ENCODE peak calls at places on chromosomes 12 and 14, in nine cellular contexts. One of them, this sample, is unnamed.

GRCh38 chr14:103718572-103718971 is 3.0 kb downstream of the ZFYVE21 start:
- DNase-seq in CD8-positive, alpha-beta memory T cell: no peak
- DNase-seq in PC-3: no peak
- DNase-seq in left lung: no peak
- DNase-seq in aorta: no peak
- DNase-seq in Peyer's patch: no peak
- DNase-seq in neuronal stem cell: no peak
- DNase-seq in mucosa of descending colon: no peak
- DNase-seq in body of pancreas: no peak
- DNase-seq in this sample: no peak

GRCh38 chr12:121826318-121826954 is 22.6 kb downstream of the SETD1B start:
- DNase-seq in aorta: no peak
- DNase-seq in mucosa of descending colon: no peak
- DNase-seq in PC-3: no peak
- DNase-seq in CD8-positive, alpha-beta memory T cell: no peak
- DNase-seq in body of pancreas: no peak
- DNase-seq in left lung: no peak
- DNase-seq in neuronal stem cell: no peak
- DNase-seq in Peyer's patch: no peak
- DNase-seq in this sample: no peak

GRCh38 chr14:95264271-95264973 is 55.3 kb downstream of the CLMN start:
- DNase-seq in CD8-positive, alpha-beta memory T cell: no peak
- DNase-seq in PC-3: no peak
- DNase-seq in aorta: no peak
- DNase-seq in body of pancreas: no peak
- DNase-seq in Peyer's patch: no peak
- DNase-seq in left lung: no peak
- DNase-seq in neuronal stem cell: no peak
- DNase-seq in mucosa of descending colon: no peak
- DNase-seq in this sample: no peak

GRCh38 chr14:32933623-32933942 is 5.1 kb upstream of the NPAS3 start:
- DNase-seq in mucosa of descending colon: no peak
- DNase-seq in CD8-positive, alpha-beta memory T cell: no peak
- DNase-seq in neuronal stem cell: peak; percentile 48
- DNase-seq in body of pancreas: no peak
- DNase-seq in PC-3: peak; percentile 51
- DNase-seq in Peyer's patch: no peak
- DNase-seq in left lung: no peak
- DNase-seq in aorta: no peak
- DNase-seq in this sample: no peak

GRCh38 chr12:113262710-113263109 is 41.4 kb downstream of the TPCN1 start:
- DNase-seq in mucosa of descending colon: no peak
- DNase-seq in Peyer's patch: no peak
- DNase-seq in PC-3: no peak
- DNase-seq in left lung: no peak
- DNase-seq in aorta: no peak
- DNase-seq in CD8-positive, alpha-beta memory T cell: no peak
- DNase-seq in body of pancreas: peak; percentile 39
- DNase-seq in neuronal stem cell: no peak
- DNase-seq in this sample: no peak

GRCh38 chr12:94663702-94664101 is 13.3 kb upstream of the TMCC3 start:
- DNase-seq in mucosa of descending colon: no peak
- DNase-seq in body of pancreas: no peak
- DNase-seq in aorta: no peak
- DNase-seq in CD8-positive, alpha-beta memory T cell: no peak
- DNase-seq in PC-3: no peak
- DNase-seq in neuronal stem cell: no peak
- DNase-seq in left lung: no peak
- DNase-seq in Peyer's patch: no peak
- DNase-seq in this sample: no peak

GRCh38 chr12:79689041-79689476 is 1.7 kb downstream of the PAWR start:
- DNase-seq in left lung: no peak
- DNase-seq in CD8-positive, alpha-beta memory T cell: no peak
- DNase-seq in mucosa of descending colon: no peak
- DNase-seq in body of pancreas: no peak
- DNase-seq in neuronal stem cell: no peak
- DNase-seq in aorta: no peak
- DNase-seq in Peyer's patch: no peak
- DNase-seq in PC-3: peak; percentile 38
- DNase-seq in this sample: no peak

GRCh38 chr12:48817957-48818830 is at the start of gene CACNB3:
- DNase-seq in CD8-positive, alpha-beta memory T cell: peak; percentile 76
- DNase-seq in PC-3: peak; percentile 51
- DNase-seq in left lung: peak; percentile 94
- DNase-seq in body of pancreas: peak; percentile 67
- DNase-seq in neuronal stem cell: peak; percentile 71
- DNase-seq in aorta: peak; percentile 84
- DNase-seq in Peyer's patch: peak; percentile 86
- DNase-seq in mucosa of descending colon: peak; percentile 83
- DNase-seq in this sample: peak; percentile 65

GRCh38 chr12:46921754-46922113 is 95.9 kb upstream of the SLC38A4 start:
- DNase-seq in PC-3: peak; percentile 17
- DNase-seq in aorta: no peak
- DNase-seq in Peyer's patch: no peak
- DNase-seq in mucosa of descending colon: no peak
- DNase-seq in CD8-positive, alpha-beta memory T cell: no peak
- DNase-seq in neuronal stem cell: no peak
- DNase-seq in body of pancreas: no peak
- DNase-seq in left lung: no peak
- DNase-seq in this sample: no peak

GRCh38 chr12:55850893-55851292 is 8.2 kb upstream of the MMP19 start:
- DNase-seq in Peyer's patch: no peak
- DNase-seq in aorta: no peak
- DNase-seq in PC-3: no peak
- DNase-seq in CD8-positive, alpha-beta memory T cell: no peak
- DNase-seq in left lung: no peak
- DNase-seq in mucosa of descending colon: no peak
- DNase-seq in body of pancreas: no peak
- DNase-seq in neuronal stem cell: no peak
- DNase-seq in this sample: no peak

GRCh38 chr14:100605706-100606686 is 18.8 kb upstream of the BEGAIN start:
- DNase-seq in PC-3: no peak
- DNase-seq in CD8-positive, alpha-beta memory T cell: no peak
- DNase-seq in body of pancreas: no peak
- DNase-seq in neuronal stem cell: no peak
- DNase-seq in mucosa of descending colon: no peak
- DNase-seq in aorta: no peak
- DNase-seq in Peyer's patch: peak; percentile 24
- DNase-seq in left lung: no peak
- DNase-seq in this sample: no peak

GRCh38 chr14:70000601-70001000 is 121.4 kb downstream of the SMOC1 start:
- DNase-seq in left lung: no peak
- DNase-seq in body of pancreas: no peak
- DNase-seq in aorta: no peak
- DNase-seq in Peyer's patch: no peak
- DNase-seq in PC-3: no peak
- DNase-seq in neuronal stem cell: no peak
- DNase-seq in CD8-positive, alpha-beta memory T cell: no peak
- DNase-seq in mucosa of descending colon: no peak
- DNase-seq in this sample: no peak

GRCh38 chr12:53952871-53953734 is 1.6 kb upstream of the HOXC12 start:
- DNase-seq in CD8-positive, alpha-beta memory T cell: no peak
- DNase-seq in mucosa of descending colon: no peak
- DNase-seq in PC-3: peak; percentile 55
- DNase-seq in neuronal stem cell: no peak
- DNase-seq in aorta: no peak
- DNase-seq in left lung: peak; percentile 67
- DNase-seq in body of pancreas: no peak
- DNase-seq in Peyer's patch: no peak
- DNase-seq in this sample: no peak

GRCh38 chr12:7327913-7328312 is 24.0 kb downstream of the ACSM4 start:
- DNase-seq in aorta: no peak
- DNase-seq in left lung: no peak
- DNase-seq in CD8-positive, alpha-beta memory T cell: no peak
- DNase-seq in mucosa of descending colon: no peak
- DNase-seq in body of pancreas: no peak
- DNase-seq in PC-3: no peak
- DNase-seq in neuronal stem cell: no peak
- DNase-seq in Peyer's patch: no peak
- DNase-seq in this sample: no peak

GRCh38 chr14:94203473-94204210 is 29.5 kb downstream of the PPP4R4 start:
- DNase-seq in body of pancreas: no peak
- DNase-seq in CD8-positive, alpha-beta memory T cell: no peak
- DNase-seq in left lung: no peak
- DNase-seq in PC-3: no peak
- DNase-seq in mucosa of descending colon: no peak
- DNase-seq in aorta: no peak
- DNase-seq in neuronal stem cell: no peak
- DNase-seq in Peyer's patch: no peak
- DNase-seq in this sample: no peak

GRCh38 chr14:100738269-100738691 is 11.6 kb downstream of the DLK1 start:
- DNase-seq in left lung: peak; percentile 61
- DNase-seq in neuronal stem cell: no peak
- DNase-seq in body of pancreas: no peak
- DNase-seq in mucosa of descending colon: no peak
- DNase-seq in CD8-positive, alpha-beta memory T cell: no peak
- DNase-seq in PC-3: no peak
- DNase-seq in Peyer's patch: no peak
- DNase-seq in aorta: peak; percentile 22
- DNase-seq in this sample: no peak

GRCh38 chr14:71833476-71833875 is 98.8 kb upstream of the RGS6 start:
- DNase-seq in mucosa of descending colon: peak; percentile 55
- DNase-seq in left lung: no peak
- DNase-seq in neuronal stem cell: no peak
- DNase-seq in body of pancreas: no peak
- DNase-seq in PC-3: no peak
- DNase-seq in CD8-positive, alpha-beta memory T cell: no peak
- DNase-seq in aorta: no peak
- DNase-seq in Peyer's patch: no peak
- DNase-seq in this sample: no peak

GRCh38 chr14:71834308-71835204 is 97.7 kb upstream of the RGS6 start:
- DNase-seq in neuronal stem cell: no peak
- DNase-seq in aorta: no peak
- DNase-seq in body of pancreas: no peak
- DNase-seq in mucosa of descending colon: no peak
- DNase-seq in left lung: no peak
- DNase-seq in PC-3: peak; percentile 56
- DNase-seq in Peyer's patch: no peak
- DNase-seq in CD8-positive, alpha-beta memory T cell: no peak
- DNase-seq in this sample: no peak
- H3K9me3 ChIP-seq in neuronal stem cell: no peaks in the 10 kb centered on the region
- H3K9me3 ChIP-seq in aorta: peaks cover 2% of the 10 kb centered on the region
- H3K9me3 ChIP-seq in body of pancreas: no peaks in the 10 kb centered on the region
- H3K9me3 ChIP-seq in mucosa of descending colon: no peaks in the 10 kb centered on the region
- H3K9me3 ChIP-seq in left lung: no peaks in the 10 kb centered on the region
- H3K9me3 ChIP-seq in PC-3: peaks cover 6% of the 10 kb centered on the region
- H3K9me3 ChIP-seq in Peyer's patch: no peaks in the 10 kb centered on the region
- H3K9me3 ChIP-seq in CD8-positive, alpha-beta memory T cell: no peaks in the 10 kb centered on the region
- H3K9me3 ChIP-seq in this sample: peaks cover 3% of the 10 kb centered on the region

DNA sequence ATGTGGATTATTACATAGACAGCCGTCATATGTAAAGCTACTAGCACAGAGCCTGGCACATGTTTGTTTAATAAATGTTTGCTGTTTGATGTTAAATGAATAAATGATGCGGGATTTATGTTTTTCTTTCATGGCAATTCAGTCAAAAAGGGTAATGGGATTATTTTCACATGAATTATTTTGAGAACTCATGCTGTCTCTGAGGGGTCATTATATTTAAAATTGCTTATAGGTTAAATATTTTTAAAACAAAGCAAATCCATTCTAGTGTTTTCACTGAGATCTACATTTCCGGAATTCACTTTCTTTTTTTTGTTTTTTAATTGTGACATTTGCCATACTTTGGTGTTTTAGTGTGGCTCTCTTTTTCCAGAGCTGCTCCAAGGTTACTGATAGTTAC is 5.3 kb downstream of the RAB21 start:
- DNase-seq in neuronal stem cell: no peak
- DNase-seq in mucosa of descending colon: no peak
- DNase-seq in CD8-positive, alpha-beta memory T cell: no peak
- DNase-seq in aorta: no peak
- DNase-seq in left lung: no peak
- DNase-seq in PC-3: no peak
- DNase-seq in body of pancreas: no peak
- DNase-seq in Peyer's patch: no peak
- DNase-seq in this sample: no peak
- H3K9me3 ChIP-seq in neuronal stem cell: peaks cover 65% of the 10 kb centered on the region
- H3K9me3 ChIP-seq in mucosa of descending colon: peaks cover 13% of the 10 kb centered on the region
- H3K9me3 ChIP-seq in CD8-positive, alpha-beta memory T cell: peaks cover 8% of the 10 kb centered on the region
- H3K9me3 ChIP-seq in aorta: no peaks in the 10 kb centered on the region
- H3K9me3 ChIP-seq in left lung: no peaks in the 10 kb centered on the region
- H3K9me3 ChIP-seq in PC-3: peaks cover 6% of the 10 kb centered on the region
- H3K9me3 ChIP-seq in body of pancreas: no peaks in the 10 kb centered on the region
- H3K9me3 ChIP-seq in Peyer's patch: no peaks in the 10 kb centered on the region
- H3K9me3 ChIP-seq in this sample: peaks cover 12% of the 10 kb centered on the region

DNA sequence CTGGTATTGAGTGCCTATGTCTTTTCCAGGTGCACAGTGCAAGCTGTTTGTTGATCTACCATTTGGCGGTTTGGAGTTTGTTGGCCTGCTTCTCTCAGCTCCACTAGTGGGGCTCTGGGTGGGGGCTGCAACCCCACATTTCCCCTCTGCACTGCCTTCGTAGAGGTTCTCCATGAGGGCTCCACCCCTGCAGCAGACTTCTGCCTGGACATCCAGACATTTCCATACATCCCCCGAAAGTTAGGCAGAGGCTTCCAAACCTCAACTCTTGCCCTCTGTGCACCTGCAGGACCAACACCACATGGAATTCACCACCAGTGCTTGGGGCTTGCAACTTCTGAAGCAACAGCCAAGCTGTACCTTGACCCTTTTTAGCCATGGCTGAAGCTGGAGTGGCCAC is 1024.1 kb downstream of the TMTC2 start:
- DNase-seq in Peyer's patch: no peak
- DNase-seq in left lung: no peak
- DNase-seq in CD8-positive, alpha-beta memory T cell: no peak
- DNase-seq in neuronal stem cell: no peak
- DNase-seq in body of pancreas: no peak
- DNase-seq in mucosa of descending colon: no peak
- DNase-seq in PC-3: no peak
- DNase-seq in aorta: no peak
- DNase-seq in this sample: no peak
- H3K9me3 ChIP-seq in Peyer's patch: no peaks in the 10 kb centered on the region
- H3K9me3 ChIP-seq in left lung: no peaks in the 10 kb centered on the region
- H3K9me3 ChIP-seq in CD8-positive, alpha-beta memory T cell: no peaks in the 10 kb centered on the region
- H3K9me3 ChIP-seq in neuronal stem cell: peaks cover 18% of the 10 kb centered on the region
- H3K9me3 ChIP-seq in body of pancreas: no peaks in the 10 kb centered on the region
- H3K9me3 ChIP-seq in mucosa of descending colon: peaks cover 30% of the 10 kb centered on the region
- H3K9me3 ChIP-seq in PC-3: peaks cover 18% of the 10 kb centered on the region
- H3K9me3 ChIP-seq in aorta: no peaks in the 10 kb centered on the region
- H3K9me3 ChIP-seq in this sample: no peaks in the 10 kb centered on the region

DNA sequence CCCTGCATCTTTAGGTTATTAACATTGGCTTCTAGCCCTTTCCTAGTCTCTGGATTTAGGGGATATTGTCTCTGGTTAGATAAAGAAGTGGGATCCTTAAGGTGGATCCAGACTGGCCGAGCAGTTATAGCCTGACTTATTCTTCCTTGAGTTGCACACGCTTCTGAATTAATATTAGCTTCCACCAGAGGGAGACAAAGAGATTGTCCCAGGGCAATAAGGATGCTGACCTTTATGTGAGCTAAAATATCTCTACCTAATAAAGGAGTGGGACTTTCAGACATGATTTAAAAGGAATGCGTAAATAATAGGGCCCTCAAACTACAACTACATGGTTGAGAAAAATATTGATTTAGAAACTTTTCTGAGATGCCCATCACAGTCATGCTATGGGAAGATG is 139.7 kb downstream of the SLCO1B3 start:
- DNase-seq in mucosa of descending colon: peak; percentile 11
- DNase-seq in CD8-positive, alpha-beta memory T cell: no peak
- DNase-seq in PC-3: peak; percentile 58
- DNase-seq in left lung: no peak
- DNase-seq in body of pancreas: no peak
- DNase-seq in neuronal stem cell: no peak
- DNase-seq in Peyer's patch: no peak
- DNase-seq in aorta: no peak
- DNase-seq in this sample: no peak
- H3K9me3 ChIP-seq in mucosa of descending colon: no peaks in the 10 kb centered on the region
- H3K9me3 ChIP-seq in CD8-positive, alpha-beta memory T cell: no peaks in the 10 kb centered on the region
- H3K9me3 ChIP-seq in PC-3: no peaks in the 10 kb centered on the region
- H3K9me3 ChIP-seq in left lung: no peaks in the 10 kb centered on the region
- H3K9me3 ChIP-seq in body of pancreas: no peaks in the 10 kb centered on the region
- H3K9me3 ChIP-seq in neuronal stem cell: no peaks in the 10 kb centered on the region
- H3K9me3 ChIP-seq in Peyer's patch: no peaks in the 10 kb centered on the region
- H3K9me3 ChIP-seq in aorta: peaks cover 2% of the 10 kb centered on the region
- H3K9me3 ChIP-seq in this sample: no peaks in the 10 kb centered on the region

GRCh38 chr12:116249938-116250337 is 27.6 kb downstream of the MED13L start:
- DNase-seq in neuronal stem cell: no peak
- DNase-seq in left lung: no peak
- DNase-seq in mucosa of descending colon: no peak
- DNase-seq in CD8-positive, alpha-beta memory T cell: no peak
- DNase-seq in PC-3: no peak
- DNase-seq in aorta: no peak
- DNase-seq in body of pancreas: no peak
- DNase-seq in Peyer's patch: no peak
- DNase-seq in this sample: no peak
- H3K9me3 ChIP-seq in neuronal stem cell: peaks cover 13% of the 10 kb centered on the region
- H3K9me3 ChIP-seq in left lung: no peaks in the 10 kb centered on the region
- H3K9me3 ChIP-seq in mucosa of descending colon: peaks cover 3% of the 10 kb centered on the region
- H3K9me3 ChIP-seq in CD8-positive, alpha-beta memory T cell: no peaks in the 10 kb centered on the region
- H3K9me3 ChIP-seq in PC-3: peaks cover 6% of the 10 kb centered on the region
- H3K9me3 ChIP-seq in aorta: no peaks in the 10 kb centered on the region
- H3K9me3 ChIP-seq in body of pancreas: no peaks in the 10 kb centered on the region
- H3K9me3 ChIP-seq in Peyer's patch: no peaks in the 10 kb centered on the region
- H3K9me3 ChIP-seq in this sample: no peaks in the 10 kb centered on the region